ENCODE peak calls at places on chromosomes 7 and 10, in ten cellular contexts. One of them, this sample, is unnamed.

GRCh38 chr10:121154846-121155245 is 303.7 kb downstream of the WDR11 start:
- DNase-seq in suprapubic skin: no peak
- DNase-seq in prostate gland: peak; percentile 38
- DNase-seq in Panc1: no peak
- DNase-seq in spleen: no peak
- DNase-seq in SK-N-SH: no peak
- DNase-seq in HepG2: peak; percentile 72
- DNase-seq in GM23338: no peak
- DNase-seq in GM12891: no peak
- DNase-seq in HCT116: no peak
- DNase-seq in this sample: no peak

GRCh38 chr7:157990226-157990877 is 597.3 kb downstream of the PTPRN2 start:
- DNase-seq in spleen: peak; percentile 72
- DNase-seq in HepG2: no peak
- DNase-seq in HCT116: no peak
- DNase-seq in Panc1: no peak
- DNase-seq in GM12891: no peak
- DNase-seq in GM23338: no peak
- DNase-seq in prostate gland: no peak
- DNase-seq in suprapubic skin: no peak
- DNase-seq in SK-N-SH: no peak
- DNase-seq in this sample: no peak

GRCh38 chr7:155927905-155928304 is 115.6 kb upstream of the SHH start:
- DNase-seq in GM12891: no peak
- DNase-seq in HCT116: no peak
- DNase-seq in spleen: no peak
- DNase-seq in SK-N-SH: no peak
- DNase-seq in HepG2: no peak
- DNase-seq in prostate gland: no peak
- DNase-seq in Panc1: no peak
- DNase-seq in suprapubic skin: no peak
- DNase-seq in GM23338: no peak
- DNase-seq in this sample: no peak

GRCh38 chr7:101496017-101496416 is 133.1 kb downstream of the MYL10 start:
- DNase-seq in GM12891: no peak
- DNase-seq in suprapubic skin: no peak
- DNase-seq in HepG2: no peak
- DNase-seq in prostate gland: no peak
- DNase-seq in spleen: no peak
- DNase-seq in HCT116: no peak
- DNase-seq in Panc1: no peak
- DNase-seq in GM23338: no peak
- DNase-seq in SK-N-SH: no peak
- DNase-seq in this sample: no peak

GRCh38 chr10:3107426-3107961 is 40.1 kb downstream of the PFKP start:
- DNase-seq in HepG2: no peak
- DNase-seq in spleen: no peak
- DNase-seq in prostate gland: peak; percentile 89
- DNase-seq in GM23338: no peak
- DNase-seq in suprapubic skin: no peak
- DNase-seq in HCT116: no peak
- DNase-seq in SK-N-SH: no peak
- DNase-seq in GM12891: no peak
- DNase-seq in Panc1: no peak
- DNase-seq in this sample: peak; percentile 89

GRCh38 chr7:19558527-19558926 is 150.3 kb downstream of the POLR1F start:
- DNase-seq in GM23338: no peak
- DNase-seq in GM12891: no peak
- DNase-seq in spleen: no peak
- DNase-seq in suprapubic skin: no peak
- DNase-seq in HCT116: no peak
- DNase-seq in prostate gland: no peak
- DNase-seq in SK-N-SH: no peak
- DNase-seq in Panc1: no peak
- DNase-seq in HepG2: no peak
- DNase-seq in this sample: no peak

GRCh38 chr7:125670926-125671572 is 741.4 kb upstream of the POT1 start:
- DNase-seq in suprapubic skin: no peak
- DNase-seq in Panc1: peak; percentile 30
- DNase-seq in GM23338: peak; percentile 66
- DNase-seq in HepG2: peak; percentile 9
- DNase-seq in GM12891: no peak
- DNase-seq in prostate gland: no peak
- DNase-seq in spleen: no peak
- DNase-seq in SK-N-SH: peak; percentile 24
- DNase-seq in HCT116: peak; percentile 22
- DNase-seq in this sample: no peak

GRCh38 chr7:83366629-83367028 is 203.9 kb upstream of the PCLO start:
- DNase-seq in HCT116: no peak
- DNase-seq in spleen: no peak
- DNase-seq in suprapubic skin: no peak
- DNase-seq in Panc1: no peak
- DNase-seq in GM23338: peak; percentile 47
- DNase-seq in prostate gland: no peak
- DNase-seq in SK-N-SH: no peak
- DNase-seq in HepG2: no peak
- DNase-seq in GM12891: no peak
- DNase-seq in this sample: no peak

GRCh38 chr7:148695953-148696352 is 2.8 kb upstream of the CUL1 start:
- DNase-seq in HCT116: no peak
- DNase-seq in GM23338: no peak
- DNase-seq in suprapubic skin: no peak
- DNase-seq in spleen: no peak
- DNase-seq in HepG2: no peak
- DNase-seq in Panc1: no peak
- DNase-seq in GM12891: no peak
- DNase-seq in SK-N-SH: no peak
- DNase-seq in prostate gland: no peak
- DNase-seq in this sample: no peak

GRCh38 chr10:117226813-117227451 is 14.0 kb upstream of the SLC18A2 start:
- DNase-seq in Panc1: no peak
- DNase-seq in spleen: peak; percentile 79
- DNase-seq in SK-N-SH: peak; percentile 61
- DNase-seq in GM23338: peak; percentile 89
- DNase-seq in HepG2: peak; percentile 31
- DNase-seq in suprapubic skin: no peak
- DNase-seq in HCT116: peak; percentile 67
- DNase-seq in prostate gland: no peak
- DNase-seq in GM12891: no peak
- DNase-seq in this sample: no peak

GRCh38 chr7:16926283-16926682 is 44.5 kb upstream of the AGR3 start:
- DNase-seq in SK-N-SH: no peak
- DNase-seq in suprapubic skin: no peak
- DNase-seq in HepG2: peak; percentile 28
- DNase-seq in GM23338: peak; percentile 34
- DNase-seq in prostate gland: no peak
- DNase-seq in Panc1: no peak
- DNase-seq in GM12891: no peak
- DNase-seq in HCT116: peak; percentile 21
- DNase-seq in spleen: no peak
- DNase-seq in this sample: no peak

DNA sequence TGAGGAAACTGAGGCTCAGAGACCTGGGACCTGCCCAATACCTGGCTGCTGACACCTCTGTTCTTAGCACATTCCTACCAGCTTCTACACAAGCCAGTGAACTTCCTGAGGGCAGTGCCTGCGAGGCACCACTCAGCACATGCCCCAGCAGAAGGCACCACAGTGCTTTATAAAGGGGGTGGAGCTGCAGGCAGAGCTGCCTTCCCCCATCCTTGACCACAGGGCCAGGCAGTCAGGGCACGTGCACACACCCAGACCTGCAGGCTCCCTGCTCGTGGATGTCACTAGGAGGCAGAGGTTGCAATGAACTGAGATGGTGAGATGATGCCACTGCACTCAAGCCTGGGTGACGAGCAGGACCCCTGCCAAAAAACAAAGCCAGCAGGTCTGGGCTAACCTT is 39.2 kb upstream of the TUBB8 start:
- DNase-seq in GM23338: no peak
- DNase-seq in prostate gland: no peak
- DNase-seq in HCT116: no peak
- DNase-seq in suprapubic skin: no peak
- DNase-seq in Panc1: no peak
- DNase-seq in spleen: no peak
- DNase-seq in GM12891: no peak
- DNase-seq in SK-N-SH: no peak
- DNase-seq in HepG2: no peak
- DNase-seq in this sample: no peak
- TF ChIP-seq POLR2AphosphoS5 in GM23338: no peak
- TF ChIP-seq POLR2AphosphoS5 in prostate gland: no peak
- TF ChIP-seq POLR2AphosphoS5 in HCT116: no peak
- TF ChIP-seq POLR2AphosphoS5 in suprapubic skin: no peak
- TF ChIP-seq POLR2AphosphoS5 in Panc1: no peak
- TF ChIP-seq POLR2AphosphoS5 in spleen: no peak
- TF ChIP-seq POLR2AphosphoS5 in GM12891: no peak
- TF ChIP-seq POLR2AphosphoS5 in SK-N-SH: no peak
- TF ChIP-seq POLR2AphosphoS5 in HepG2: no peak
- TF ChIP-seq POLR2AphosphoS5 in this sample: no peak

GRCh38 chr10:19825690-19826089 is 9.5 kb downstream of the PLXDC2 start:
- DNase-seq in prostate gland: no peak
- DNase-seq in spleen: no peak
- DNase-seq in HepG2: no peak
- DNase-seq in GM12891: no peak
- DNase-seq in HCT116: no peak
- DNase-seq in suprapubic skin: no peak
- DNase-seq in Panc1: no peak
- DNase-seq in GM23338: no peak
- DNase-seq in SK-N-SH: no peak
- DNase-seq in this sample: no peak

GRCh38 chr10:19828278-19829049 is 12.2 kb downstream of the PLXDC2 start:
- DNase-seq in Panc1: no peak
- DNase-seq in SK-N-SH: no peak
- DNase-seq in spleen: no peak
- DNase-seq in prostate gland: no peak
- DNase-seq in GM23338: peak; percentile 56
- DNase-seq in suprapubic skin: no peak
- DNase-seq in GM12891: no peak
- DNase-seq in HCT116: no peak
- DNase-seq in HepG2: no peak
- DNase-seq in this sample: peak; percentile 76

GRCh38 chr10:19824397-19825342 is 8.4 kb downstream of the PLXDC2 start:
- DNase-seq in spleen: no peak
- DNase-seq in GM12891: no peak
- DNase-seq in suprapubic skin: no peak
- DNase-seq in SK-N-SH: peak; percentile 51
- DNase-seq in prostate gland: no peak
- DNase-seq in Panc1: no peak
- DNase-seq in GM23338: no peak
- DNase-seq in HepG2: no peak
- DNase-seq in HCT116: no peak
- DNase-seq in this sample: no peak

DNA sequence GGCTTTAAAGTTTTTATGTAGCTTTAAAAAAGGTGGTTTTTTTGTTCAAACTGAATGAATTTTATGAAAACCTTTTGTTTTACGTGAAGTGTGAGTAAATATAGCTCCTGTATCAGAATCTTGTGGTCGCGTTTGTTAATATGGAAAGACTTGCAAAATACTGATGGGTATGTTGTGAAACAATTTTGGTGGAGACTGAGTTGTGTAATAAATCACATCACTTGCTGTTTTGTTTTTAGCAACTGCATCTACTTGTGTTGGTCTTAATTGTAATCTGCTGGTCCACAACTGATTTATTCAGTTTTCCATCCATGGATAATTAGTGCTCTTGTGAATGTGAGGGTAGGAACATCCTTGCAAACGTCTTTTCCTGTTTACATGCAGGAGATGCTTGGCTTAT is 10.5 kb downstream of the PLXDC2 start:
- DNase-seq in spleen: no peak
- DNase-seq in prostate gland: no peak
- DNase-seq in HepG2: no peak
- DNase-seq in suprapubic skin: no peak
- DNase-seq in Panc1: no peak
- DNase-seq in SK-N-SH: no peak
- DNase-seq in GM12891: no peak
- DNase-seq in HCT116: no peak
- DNase-seq in GM23338: no peak
- DNase-seq in this sample: no peak
- TF ChIP-seq POLR2AphosphoS5 in spleen: no peak
- TF ChIP-seq POLR2AphosphoS5 in prostate gland: no peak
- TF ChIP-seq POLR2AphosphoS5 in HepG2: no peak
- TF ChIP-seq POLR2AphosphoS5 in suprapubic skin: peak; percentile 88
- TF ChIP-seq POLR2AphosphoS5 in Panc1: no peak
- TF ChIP-seq POLR2AphosphoS5 in SK-N-SH: no peak
- TF ChIP-seq POLR2AphosphoS5 in GM12891: no peak
- TF ChIP-seq POLR2AphosphoS5 in HCT116: no peak
- TF ChIP-seq POLR2AphosphoS5 in GM23338: no peak
- TF ChIP-seq POLR2AphosphoS5 in this sample: peak; percentile 50

DNA sequence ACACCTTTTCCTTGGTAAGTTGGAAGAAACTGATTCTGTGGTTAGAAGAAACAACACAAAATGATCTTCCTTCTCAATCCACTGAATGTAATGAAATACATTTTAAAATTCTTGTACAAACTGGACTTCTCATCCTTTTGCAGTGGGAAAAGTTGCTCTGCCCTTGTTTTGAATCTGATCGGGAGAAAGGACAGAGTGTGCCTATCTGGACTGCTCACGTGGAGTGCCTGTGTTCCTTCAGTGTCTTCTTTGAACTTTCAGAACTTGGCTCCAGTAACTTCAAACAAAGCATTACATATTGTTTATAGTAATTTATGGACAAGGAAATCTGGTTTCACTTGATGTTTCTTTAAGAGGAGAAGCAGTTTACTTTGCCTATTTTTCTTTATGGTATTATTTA is 17.1 kb downstream of the SLC26A3 start:
- DNase-seq in GM12891: no peak
- DNase-seq in Panc1: no peak
- DNase-seq in spleen: no peak
- DNase-seq in prostate gland: peak; percentile 78
- DNase-seq in HepG2: no peak
- DNase-seq in HCT116: no peak
- DNase-seq in suprapubic skin: no peak
- DNase-seq in GM23338: no peak
- DNase-seq in SK-N-SH: no peak
- DNase-seq in this sample: peak; percentile 86
- TF ChIP-seq POLR2AphosphoS5 in GM12891: no peak
- TF ChIP-seq POLR2AphosphoS5 in Panc1: no peak
- TF ChIP-seq POLR2AphosphoS5 in spleen: no peak
- TF ChIP-seq POLR2AphosphoS5 in prostate gland: peak; percentile 94
- TF ChIP-seq POLR2AphosphoS5 in HepG2: no peak
- TF ChIP-seq POLR2AphosphoS5 in HCT116: no peak
- TF ChIP-seq POLR2AphosphoS5 in suprapubic skin: no peak
- TF ChIP-seq POLR2AphosphoS5 in GM23338: no peak
- TF ChIP-seq POLR2AphosphoS5 in SK-N-SH: no peak
- TF ChIP-seq POLR2AphosphoS5 in this sample: peak; percentile 95

DNA sequence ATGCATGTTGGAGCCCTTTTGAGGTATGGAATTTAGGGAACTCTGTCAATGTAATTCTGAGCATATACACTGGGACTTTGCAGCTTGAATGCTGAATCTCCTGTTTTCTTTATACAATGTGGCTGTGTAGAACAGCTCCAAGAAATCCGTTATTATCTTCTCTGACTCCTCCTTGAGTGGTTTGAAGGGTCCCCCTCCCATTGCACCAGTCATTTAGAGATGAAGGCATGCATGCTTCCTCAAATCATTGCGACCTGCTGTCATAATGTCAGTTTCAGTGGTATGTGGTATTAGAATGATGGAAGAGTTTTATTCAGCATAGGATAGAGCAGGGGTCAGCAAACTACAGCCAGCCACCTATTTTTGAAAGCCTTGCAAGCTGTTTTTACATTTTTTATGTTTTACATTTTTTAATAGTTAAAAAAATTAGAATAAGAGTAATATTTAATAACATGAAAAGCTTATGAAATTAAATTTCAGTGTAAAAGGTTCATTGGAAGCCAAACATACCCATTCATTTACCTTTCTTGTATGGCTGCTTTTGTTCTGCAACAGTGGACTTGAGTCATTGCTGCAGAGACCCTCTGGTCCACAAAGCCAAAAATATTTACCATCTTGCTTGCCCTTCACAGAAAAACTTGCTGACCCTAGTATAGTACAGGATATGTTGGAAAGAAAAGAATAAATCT is 8.1 kb downstream of the STK17A start:
- DNase-seq in prostate gland: no peak
- DNase-seq in HCT116: no peak
- DNase-seq in GM12891: no peak
- DNase-seq in HepG2: no peak
- DNase-seq in spleen: no peak
- DNase-seq in suprapubic skin: no peak
- DNase-seq in SK-N-SH: no peak
- DNase-seq in Panc1: no peak
- DNase-seq in GM23338: no peak
- DNase-seq in this sample: no peak
- TF ChIP-seq POLR2AphosphoS5 in prostate gland: no peak
- TF ChIP-seq POLR2AphosphoS5 in HCT116: no peak
- TF ChIP-seq POLR2AphosphoS5 in GM12891: no peak
- TF ChIP-seq POLR2AphosphoS5 in HepG2: no peak
- TF ChIP-seq POLR2AphosphoS5 in spleen: no peak
- TF ChIP-seq POLR2AphosphoS5 in suprapubic skin: no peak
- TF ChIP-seq POLR2AphosphoS5 in SK-N-SH: no peak
- TF ChIP-seq POLR2AphosphoS5 in Panc1: no peak
- TF ChIP-seq POLR2AphosphoS5 in GM23338: no peak
- TF ChIP-seq POLR2AphosphoS5 in this sample: no peak